ENCODE peak calls at places on chromosome 14, in ten cellular contexts. Y is RPMI8226; L is ovary; J is EH; M is RPMI7951; N is choroid plexus epithelial cell; A is GDM1; F is substantia nigra; W is stimulated activated CD8-positive, alpha-beta memory T cell treated with anti-CD3 and anti-CD28 coated beads, Interleukin-2, amount 100 ng/mL, for 48 hours; B is CD4-positive, CD25-positive, alpha-beta regulatory T cell. Z is an unnamed sample.

GRCh38 chr14:105600939-105601359 is 74.6 kb downstream of the TMEM121 start:
- DNase-seq in A (no peak), N (no peak), F (no peak), Y (no peak), B (no peak), L (peak; percentile 5), W (no peak), M (no peak), J (no peak), Z (no peak)

GRCh38 chr14:34257505-34257904 is 204.5 kb downstream of the SPTSSA start:
- DNase-seq in F (no peak), N (no peak), J (no peak), B (no peak), Y (no peak), W (no peak), L (no peak), A (no peak), M (no peak), Z (no peak)

GRCh38 chr14:55028476-55028875 is 1.4 kb downstream of the SOCS4 start:
- DNase-seq in N (no peak), Y (no peak), B (no peak), F (no peak), L (no peak), A (no peak), M (no peak), J (no peak), W (no peak), Z (no peak)

GRCh38 chr14:38042356-38042755 is 165.3 kb upstream of the SSTR1 start:
- DNase-seq in A (no peak), Y (no peak), F (no peak), N (peak; percentile 57), B (no peak), L (no peak), J (peak; percentile 95), M (peak; percentile 65), W (no peak), Z (peak; percentile 90)

GRCh38 chr14:81550001-81550642 is 16.5 kb upstream of the SEL1L start:
- DNase-seq in J (no peak), W (no peak), A (no peak), Y (no peak), B (peak; percentile 22), M (no peak), F (no peak), N (no peak), L (no peak), Z (no peak)

GRCh38 chr14:22769369-22769768 is 2.9 kb downstream of the OXA1L start:
- DNase-seq in N (no peak), Y (no peak), A (no peak), F (no peak), W (no peak), B (no peak), M (no peak), L (no peak), J (no peak), Z (no peak)

GRCh38 chr14:104368751-104369100 is 210.8 kb upstream of the C14orf180 start:
- DNase-seq in N (no peak), M (no peak), W (no peak), J (no peak), Y (no peak), A (no peak), L (no peak), F (no peak), B (no peak), Z (no peak)

GRCh38 chr14:95394981-95395737 is 75.5 kb upstream of the CLMN start:
- DNase-seq in M (no peak), N (peak; percentile 7), L (no peak), B (no peak), F (no peak), J (no peak), W (no peak), Y (no peak), A (no peak), Z (no peak)

GRCh38 chr14:90508073-90508472 is 111.2 kb downstream of the CALM1 start:
- DNase-seq in M (no peak), L (no peak), A (no peak), W (no peak), J (no peak), B (no peak), F (no peak), N (no peak), Y (no peak), Z (no peak)

GRCh38 chr14:49961270-49962222 is 68.7 kb downstream of the ARF6 start:
- DNase-seq in A (no peak), B (no peak), L (no peak), Y (no peak), F (no peak), W (no peak), N (peak; percentile 43), J (peak; percentile 44), M (no peak), Z (no peak)

GRCh38 chr14:90828642-90829487 is 12.6 kb upstream of the TTC7B start:
- DNase-seq in A (no peak), N (peak; percentile 27), W (no peak), L (no peak), M (peak; percentile 24), J (no peak), F (no peak), B (peak; percentile 79), Y (peak; percentile 79), Z (no peak)

GRCh38 chr14:101237241-101237616 is 324.1 kb upstream of the DIO3 start:
- DNase-seq in A (no peak), W (no peak), B (no peak), L (no peak), J (no peak), M (no peak), Y (no peak), N (no peak), F (no peak), Z (no peak)

GRCh38 chr14:31834616-31835015 is 242.5 kb upstream of the ARHGAP5 start:
- DNase-seq in M (peak; percentile 10), L (no peak), A (no peak), W (no peak), Y (no peak), N (peak; percentile 78), F (no peak), B (no peak), J (peak; percentile 54), Z (peak; percentile 23)

GRCh38 chr14:64683264-64683663 is 21.0 kb upstream of the PLEKHG3 start:
- DNase-seq in Y (no peak), L (peak; percentile 27), B (no peak), F (peak; percentile 90), W (no peak), N (no peak), J (no peak), M (peak; percentile 23), A (no peak), Z (no peak)